ENCODE peak calls at places on chromosomes 16 and 17, in six cellular contexts. E is neuronal stem cell, Q is IMR-90, N is mesenchymal stem cell, J is mesendoderm, A is H1. Z is an unnamed sample.

GRCh38 chr17:7241783-7242716 is at the start of gene GABARAP:
- DNase-seq in J (peak), E (peak), N (peak), Q (peak), A (peak), Z (peak)

GRCh38 chr17:51764387-51764971 is 394.0 kb downstream of the CA10 start:
- DNase-seq in Q (peak), A (peak), J (peak), E (peak), N (peak), Z (peak)

GRCh38 chr16:1972490-1972877 is 631 bp downstream of the TBL3 start:
- DNase-seq in Q (no peak), E (no peak), J (peak), A (no peak), N (peak), Z (peak)

GRCh38 chr16:73510852-73511251 is 462.9 kb upstream of the ZFHX3 start:
- DNase-seq in Q (no peak), J (no peak), N (no peak), A (no peak), E (no peak), Z (no peak)

GRCh38 chr17:78168906-78169793 is 769 bp downstream of the SYNGR2 start:
- DNase-seq in J (peak), A (peak), N (peak), Q (peak), E (no peak), Z (peak)

GRCh38 chr17:12627776-12628491 is 37.8 kb upstream of the MYOCD start:
- DNase-seq in A (no peak), J (peak), N (peak), Q (peak), E (no peak), Z (peak)

GRCh38 chr16:86538196-86538780 is 16.7 kb downstream of the MTHFSD start:
- DNase-seq in J (no peak), N (no peak), E (no peak), Q (no peak), A (no peak), Z (no peak)

GRCh38 chr16:630024-630814 is 566 bp upstream of the WFIKKN1 start:
- DNase-seq in E (no peak), Q (no peak), N (no peak), J (peak), A (peak), Z (no peak)

GRCh38 chr17:56592487-56593072 is 919 bp upstream of the NOG start:
- DNase-seq in A (peak), J (peak), Q (peak), N (peak), E (peak), Z (peak)

GRCh38 chr16:3058173-3059030 is 7.0 kb upstream of the IL32 start:
- DNase-seq in N (peak), J (peak), A (peak), E (peak), Q (no peak), Z (peak)

GRCh38 chr17:65052585-65052984 is 4.0 kb downstream of the GNA13 start:
- DNase-seq in J (no peak), N (no peak), E (no peak), A (no peak), Q (no peak), Z (no peak)
- H3K9ac ChIP-seq in J (no peak), N (no peak), E (no peak), A (no peak), Q (no peak), Z (no peak)

GRCh38 chr16:12459401-12459791 is 344.3 kb downstream of the CPPED1 start:
- DNase-seq in E (no peak), N (no peak), Q (no peak), J (no peak), A (no peak), Z (peak)
- H3K27ac ChIP-seq in E (no peak), N (no peak), Q (no peak), J (no peak), A (no peak), Z (no peak)

DNA sequence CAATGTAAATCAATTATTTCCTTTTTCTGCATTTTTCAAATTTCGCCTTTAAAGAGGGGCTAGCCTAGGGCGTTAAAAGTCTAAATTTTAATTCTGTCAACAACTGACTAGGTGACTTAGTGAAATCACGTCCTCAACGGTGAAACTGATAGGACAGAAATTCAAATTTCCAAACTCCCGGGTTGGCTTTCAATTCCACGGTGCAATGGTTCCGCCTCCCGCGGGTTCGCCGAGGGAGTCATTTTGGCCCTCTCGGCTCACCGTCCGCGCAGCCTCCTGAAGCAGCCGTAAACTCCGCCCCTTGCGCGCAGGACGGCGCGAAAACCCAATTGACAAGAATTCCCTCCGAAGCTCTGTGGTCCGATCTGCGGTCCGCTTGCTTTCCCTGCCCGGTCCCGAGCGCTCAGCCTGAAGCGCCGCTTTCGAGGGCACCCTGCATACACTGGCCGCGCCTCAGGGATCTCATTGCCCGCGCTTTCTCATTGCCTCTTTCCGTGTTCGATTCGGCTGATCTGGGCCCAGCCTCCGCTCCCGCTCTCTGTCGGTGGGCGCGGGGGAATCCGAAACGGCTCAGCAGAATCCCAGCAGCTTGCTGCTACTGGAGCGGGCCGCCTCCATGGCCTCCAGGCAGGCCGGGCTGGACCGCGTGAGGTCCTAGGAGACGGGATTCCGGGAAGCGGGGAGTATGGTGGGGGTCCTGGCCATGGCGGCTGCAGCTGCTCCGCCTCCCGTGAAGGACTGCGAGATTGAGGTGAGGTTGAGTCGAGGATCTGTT is at the start of gene ATAD5:
- DNase-seq in Q (peak), J (peak), E (peak), A (peak), N (peak), Z (peak)
- H3K4ac ChIP-seq in Q (peak), J (no peak), E (no peak), A (no peak), N (no peak), Z (peak)

GRCh38 chr17:48610282-48611211 is at the start of gene HOXB7:
- DNase-seq in A (no peak), E (no peak), Q (peak), J (no peak), N (peak), Z (peak)
- H3K9ac ChIP-seq in A (no peak), E (no peak), Q (peak), J (peak), N (peak), Z (peak)

GRCh38 chr17:17435323-17435722 is 41.5 kb upstream of the MED9 start:
- DNase-seq in J (no peak), A (no peak), E (no peak), Q (peak), N (peak), Z (no peak)
- H3K27ac ChIP-seq in J (no peak), A (no peak), E (no peak), Q (peak), N (no peak), Z (no peak)

DNA sequence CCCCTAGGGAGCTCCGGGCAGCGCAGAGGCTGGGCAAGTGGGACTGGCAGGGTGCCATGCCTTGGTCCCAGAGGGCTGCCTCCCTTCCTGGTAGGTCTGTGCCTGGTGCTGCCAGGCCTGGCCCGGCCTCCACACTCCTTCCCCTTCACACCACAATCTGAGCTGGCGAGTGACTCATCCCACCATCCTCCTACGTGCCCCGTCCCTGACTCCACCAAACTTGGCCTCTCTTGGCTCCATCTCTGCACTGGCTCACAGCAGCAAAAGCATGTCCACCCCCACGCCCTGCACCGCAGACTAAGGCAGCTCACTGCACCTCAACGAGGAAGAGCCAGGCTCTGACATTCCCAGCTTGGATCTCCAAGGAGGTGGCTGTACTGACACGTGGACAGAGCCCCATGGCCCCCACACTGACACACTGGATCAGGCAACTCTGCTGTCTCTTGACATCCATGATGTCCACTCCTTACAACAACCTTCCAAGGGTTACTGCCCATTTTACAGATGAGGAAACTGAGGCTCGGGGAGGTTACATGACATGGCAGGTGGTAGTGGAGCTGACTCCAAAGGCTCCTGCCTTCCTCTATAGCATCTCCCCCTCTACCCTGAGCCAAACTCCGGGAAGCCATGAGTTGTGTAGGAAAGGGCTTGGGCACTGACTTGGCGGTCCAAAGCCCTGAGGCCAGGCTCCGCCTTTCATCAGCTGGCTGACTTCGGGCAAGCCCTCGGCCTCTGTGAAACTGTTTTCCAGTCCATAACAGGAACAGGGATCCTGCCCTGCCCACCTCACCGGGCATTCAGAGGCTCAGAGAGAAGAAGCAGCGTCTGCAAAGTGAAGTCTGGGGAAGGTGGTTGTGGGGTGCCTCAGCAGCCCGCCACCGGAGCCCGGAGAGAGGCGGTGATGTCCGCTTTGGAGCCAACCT is 20.1 kb upstream of the KRT19 start:
- DNase-seq in E (no peak), Q (peak), A (no peak), N (peak), J (no peak), Z (peak)
- H3K4ac ChIP-seq in E (peak), Q (peak), A (peak), N (peak), J (no peak), Z (peak)

GRCh38 chr16:4942481-4942880 is 5.5 kb upstream of the PPL start:
- DNase-seq in N (no peak), J (no peak), A (no peak), Q (no peak), E (no peak), Z (no peak)

GRCh38 chr16:4945560-4946502 is 8.9 kb upstream of the PPL start:
- DNase-seq in A (no peak), E (no peak), Q (no peak), J (no peak), N (peak), Z (peak)

GRCh38 chr16:4946917-4947316 is 10.0 kb upstream of the PPL start:
- DNase-seq in E (no peak), A (no peak), N (no peak), Q (no peak), J (no peak), Z (no peak)

GRCh38 chr16:4947722-4948503 is 10.2 kb upstream of the SEC14L5 start:
- DNase-seq in Q (no peak), A (no peak), N (no peak), E (peak), J (peak), Z (no peak)

GRCh38 chr16:4944333-4945281 is 7.7 kb upstream of the PPL start:
- DNase-seq in J (peak), A (peak), Q (peak), E (no peak), N (peak), Z (peak)
- H3K9ac ChIP-seq in J (no peak), A (no peak), Q (no peak), E (peak), N (peak), Z (no peak)